ENCODE peak calls at places on chromosomes 12 and 14, in five cellular contexts. R is stomach, E is IMR-90, B is erythroblast, N is ovary. D is an unnamed sample.
A peak's percentile ranks its signal among the peaks of the same experiment; 100 is the strongest.

GRCh38 chr12:21818627-21819026 is 44.1 kb upstream of the KCNJ8 start:
- DNase-seq in B (no peak), R (no peak), E (peak; percentile 73), N (no peak), D (peak; percentile 17)

GRCh38 chr14:85701763-85702162 is 171.8 kb downstream of the FLRT2 start:
- DNase-seq in R (no peak), E (no peak), B (no peak), N (no peak), D (no peak)

GRCh38 chr12:47786662-47786974 is 13.6 kb downstream of the SLC48A1 start:
- DNase-seq in R (no peak), N (no peak), E (no peak), B (no peak), D (no peak)

GRCh38 chr12:56258068-56258819 is at the start of gene ANKRD52:
- DNase-seq in R (peak; percentile 78), N (peak; percentile 73), E (peak; percentile 71), B (peak; percentile 94), D (peak; percentile 62)

GRCh38 chr12:91139264-91139663 is 28.0 kb upstream of the LUM start:
- DNase-seq in R (no peak), E (peak; percentile 17), N (no peak), B (no peak), D (no peak)

GRCh38 chr12:6961695-6962284 is 8.7 kb downstream of the PHB2 start:
- DNase-seq in N (peak; percentile 73), R (peak; percentile 75), E (peak; percentile 77), B (peak; percentile 91), D (peak; percentile 60)

GRCh38 chr14:75548544-75548943 is 26.3 kb downstream of the BATF start:
- DNase-seq in B (no peak), R (no peak), E (peak; percentile 32), N (no peak), D (no peak)

GRCh38 chr14:24080888-24081738 is 9.8 kb downstream of the CPNE6 start:
- DNase-seq in N (no peak), R (peak; percentile 74), B (peak; percentile 70), E (no peak), D (peak; percentile 54)

GRCh38 chr14:52402812-52403526 is 88.9 kb downstream of the PTGER2 start:
- DNase-seq in R (no peak), B (no peak), E (peak; percentile 72), N (no peak), D (no peak)

GRCh38 chr12:111687255-111687654 is 1.4 kb downstream of the ACAD10 start:
- DNase-seq in R (no peak), N (no peak), B (peak; percentile 32), E (no peak), D (no peak)

GRCh38 chr12:116442981-116443380 is 116.2 kb upstream of the MAP1LC3B2 start:
- DNase-seq in R (no peak), B (no peak), E (peak; percentile 72), N (no peak), D (no peak)

GRCh38 chr14:40394634-40395340 is 962.6 kb upstream of the FBXO33 start:
- DNase-seq in N (no peak), B (no peak), R (no peak), E (no peak), D (no peak)

GRCh38 chr12:89862511-89863331 is 154.1 kb upstream of the ATP2B1 start:
- DNase-seq in R (no peak), N (no peak), E (no peak), B (peak; percentile 6), D (peak; percentile 12)

GRCh38 chr14:55752580-55753365 is 172.8 kb downstream of the KTN1 start:
- DNase-seq in E (peak; percentile 65), B (no peak), R (peak; percentile 87), N (no peak), D (peak; percentile 81)

GRCh38 chr12:92654929-92655328 is 47.9 kb upstream of the PLEKHG7 start:
- DNase-seq in N (no peak), R (no peak), B (no peak), E (peak; percentile 43), D (no peak)

GRCh38 chr12:111426341-111427185 is 20.8 kb downstream of the SH2B3 start:
- DNase-seq in N (no peak), R (no peak), B (no peak), E (peak; percentile 50), D (no peak)

GRCh38 chr12:46371718-46372130 is 849 bp downstream of the SLC38A2 start:
- DNase-seq in B (peak; percentile 88), E (peak; percentile 44), R (peak; percentile 72), N (peak; percentile 63), D (peak; percentile 60)

GRCh38 chr12:69534389-69534822 is 50.9 kb upstream of the CCT2 start:
- DNase-seq in N (peak; percentile 73), R (no peak), B (no peak), E (peak; percentile 100), D (no peak)

GRCh38 chr14:101029668-101030290 is 126.3 kb upstream of the RTL1 start:
- DNase-seq in E (no peak), R (no peak), N (no peak), B (no peak), D (no peak)

DNA sequence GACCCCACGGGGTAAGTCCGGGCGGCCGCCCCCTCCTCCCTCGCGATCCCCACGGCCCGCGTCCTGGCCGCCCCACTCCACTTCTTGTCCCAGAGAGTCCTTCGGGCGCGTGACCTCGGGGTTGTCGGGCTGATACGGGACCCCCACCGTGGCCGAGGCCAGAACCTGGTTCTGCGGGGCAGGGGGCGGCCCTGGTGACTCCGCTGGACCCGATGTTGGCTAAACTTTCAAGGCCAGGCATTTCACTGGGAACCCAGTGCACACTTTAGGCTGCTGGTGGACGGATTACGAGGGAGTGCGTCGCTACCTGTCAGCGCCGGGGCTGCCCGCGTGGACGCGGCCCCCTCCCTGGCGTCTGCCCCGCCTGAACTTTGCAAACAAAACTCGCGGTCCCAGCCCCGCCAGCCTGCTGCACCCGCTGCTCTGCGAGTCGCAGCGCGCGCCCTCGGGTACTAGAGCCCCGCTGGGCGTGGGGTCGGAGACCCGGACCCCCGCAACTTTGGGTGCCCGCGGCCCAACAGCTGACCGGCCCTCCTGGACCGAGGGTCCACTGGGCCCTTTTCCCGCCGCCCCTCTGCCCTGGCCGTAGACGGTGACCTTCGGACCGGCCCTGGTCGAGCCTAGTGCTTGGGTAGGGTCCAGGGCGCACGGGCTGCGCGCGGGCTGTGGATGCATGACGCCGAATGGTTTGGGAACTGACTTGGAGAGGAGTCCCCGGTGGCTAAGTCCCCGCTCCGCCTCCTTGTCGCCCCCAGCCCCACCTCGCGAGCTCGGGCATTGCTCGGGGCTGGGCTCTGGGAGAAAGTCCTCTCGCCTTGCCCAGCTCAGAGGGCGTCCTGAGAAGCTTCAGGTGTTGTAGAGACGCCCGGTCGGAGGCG is 624 bp downstream of the RIN3 start:
- DNase-seq in N (peak; percentile 31), E (peak; percentile 22), B (peak; percentile 53), R (no peak), D (no peak)
- TF ChIP-seq POLR2A in N (no peak), E (no peak), B (peak; percentile 35), R (no peak), D (no peak)

DNA sequence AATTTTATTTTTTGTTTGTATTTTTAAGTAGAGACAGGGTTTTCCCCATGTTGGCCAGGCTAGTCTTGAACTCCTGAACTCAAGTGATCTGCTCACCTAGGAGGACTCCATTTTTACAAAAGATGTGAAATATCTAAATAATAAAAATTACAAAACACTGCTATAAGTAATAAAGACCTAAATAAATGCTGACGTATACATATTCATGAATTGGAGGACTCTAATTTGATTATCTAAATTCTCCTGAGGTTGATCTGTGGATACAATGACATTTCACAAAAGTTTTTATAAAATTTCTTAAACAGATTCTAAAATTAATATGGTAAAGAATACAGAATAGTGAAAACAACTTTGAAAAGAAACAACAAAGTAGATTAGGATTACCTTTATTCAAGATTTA is 1224.0 kb downstream of the SLC16A7 start:
- DNase-seq in E (no peak), R (no peak), B (no peak), N (no peak), D (no peak)
- TF ChIP-seq POLR2A in E (no peak), R (no peak), B (no peak), N (no peak), D (no peak)

GRCh38 chr12:71169286-71169685 is 11.5 kb upstream of the TSPAN8 start:
- DNase-seq in R (no peak), N (no peak), B (no peak), E (no peak), D (no peak)
- TF ChIP-seq POLR2A in R (no peak), N (no peak), B (no peak), E (no peak), D (no peak)

GRCh38 chr12:71756054-71756675 is 1.5 kb downstream of the RAB21 start:
- DNase-seq in B (peak; percentile 48), E (no peak), N (no peak), R (no peak), D (no peak)

GRCh38 chr12:71755146-71755892 is 656 bp downstream of the RAB21 start:
- DNase-seq in N (peak; percentile 51), E (peak; percentile 73), B (peak; percentile 83), R (peak; percentile 46), D (peak; percentile 25)

GRCh38 chr12:71759941-71760340 is 5.3 kb downstream of the RAB21 start:
- DNase-seq in B (no peak), N (no peak), R (no peak), E (no peak), D (no peak)

GRCh38 chr12:71752887-71753286 is 1.8 kb upstream of the RAB21 start:
- DNase-seq in E (no peak), B (peak; percentile 51), N (no peak), R (no peak), D (no peak)

DNA sequence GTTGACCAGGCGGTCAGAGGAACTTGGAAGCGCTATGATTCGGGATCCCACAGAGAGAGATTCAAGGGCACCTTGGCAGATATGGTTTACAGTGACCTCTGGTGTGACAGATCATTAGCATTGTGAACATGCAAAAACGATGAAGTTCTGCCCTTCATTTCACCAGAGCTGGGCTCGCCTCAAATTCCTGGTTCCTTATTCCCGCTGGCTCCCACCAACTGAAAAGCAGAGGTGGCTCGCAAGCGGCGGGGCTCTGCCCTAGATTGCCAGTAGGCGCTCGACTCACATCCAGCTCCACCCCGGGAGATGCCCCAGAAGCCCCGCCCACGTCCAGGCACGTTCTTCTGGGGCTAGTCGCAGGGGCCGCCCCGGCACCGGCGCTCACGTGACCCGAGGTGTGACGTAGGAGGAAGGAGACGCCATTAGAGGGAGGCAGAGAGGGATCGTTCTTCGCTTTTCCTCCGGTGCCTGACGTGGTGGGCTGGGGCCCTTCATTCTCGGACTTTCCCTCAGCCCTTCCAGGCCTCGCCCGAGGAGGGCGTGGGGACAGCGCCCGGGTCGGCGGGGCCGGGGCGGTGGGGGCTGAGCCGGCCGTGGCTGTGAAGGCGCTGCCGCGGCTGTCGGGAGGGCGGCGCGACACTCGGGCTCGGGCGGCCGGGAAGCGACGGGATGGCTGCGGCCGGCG is at the start of gene RAB21:
- DNase-seq in N (peak; percentile 98), B (peak; percentile 98), E (peak; percentile 95), R (peak; percentile 99), D (peak; percentile 97)
- TF ChIP-seq POLR2A in N (peak; percentile 93), B (peak; percentile 88), E (peak; percentile 92), R (peak; percentile 71), D (peak; percentile 94)